ENCODE peak calls at places on chromosomes 12 and 14, in six cellular contexts. P is T-cell; Z is activated T-helper 1 cell treated with anti-CD3 and anti-CD28 coated beads, Interleukin-12 subunit alpha, Interleukin-12 subunit beta, Interleukin-2, Interleukin-4 antibody, amounts not matched to agents 30 ng/mL and 10 ng/mL and 1 ng/mL, durations not matched to agents 14 hours and 24 hours and 36 hours; A is activated effector memory CD4-positive, alpha-beta T cell treated with Interleukin-2 at 50 U/mL for 16 hours; O is astrocyte of the spinal cord; X is endothelial cell. Y is an unnamed sample.

GRCh38 chr12:108312885-108313203 is 26.3 kb downstream of the CMKLR1 start:
- DNase-seq in P (no peak), Z (no peak), A (no peak), O (no peak), X (no peak), Y (no peak)

GRCh38 chr12:121630791-121631190 is 4.5 kb downstream of the ORAI1 start:
- DNase-seq in P (no peak), Z (no peak), A (no peak), O (no peak), X (no peak), Y (no peak)

GRCh38 chr12:20264608-20265114 is 103.7 kb upstream of the PDE3A start:
- DNase-seq in P (no peak), Z (no peak), A (no peak), O (no peak), X (no peak), Y (peak; percentile 38)

GRCh38 chr14:83047436-83047835 is 1513.8 kb upstream of the SEL1L start:
- DNase-seq in P (no peak), Z (no peak), A (no peak), O (no peak), X (no peak), Y (no peak)

GRCh38 chr12:132638541-132639408 is 20.2 kb downstream of the P2RX2 start:
- DNase-seq in P (no peak), Z (no peak), A (no peak), O (peak; percentile 51), X (peak; percentile 40), Y (peak; percentile 71)

GRCh38 chr14:88289214-88289613 is 33.9 kb downstream of the KCNK10 start:
- DNase-seq in P (no peak), Z (no peak), A (no peak), O (no peak), X (no peak), Y (no peak)

GRCh38 chr12:51318846-51319570 is 5.0 kb downstream of the BIN2 start:
- DNase-seq in P (peak; percentile 60), Z (peak; percentile 49), A (peak; percentile 46), O (no peak), X (no peak), Y (no peak)

GRCh38 chr14:101733211-101733610 is 28.3 kb upstream of the PPP2R5C start:
- DNase-seq in P (no peak), Z (no peak), A (no peak), O (peak; percentile 42), X (no peak), Y (no peak)

GRCh38 chr12:115813256-115813655 is 464.2 kb downstream of the MED13L start:
- DNase-seq in P (no peak), Z (no peak), A (no peak), O (no peak), X (no peak), Y (no peak)

GRCh38 chr14:26872510-26872909 is 274.7 kb upstream of the NOVA1 start:
- DNase-seq in P (no peak), Z (no peak), A (no peak), O (peak; percentile 29), X (no peak), Y (no peak)

GRCh38 chr14:62710811-62711210 is 334.4 kb downstream of the KCNH5 start:
- DNase-seq in P (no peak), Z (no peak), A (no peak), O (no peak), X (no peak), Y (no peak)

GRCh38 chr12:7017870-7018349 is 366 bp downstream of the LPCAT3 start:
- DNase-seq in P (no peak), Z (no peak), A (no peak), O (no peak), X (no peak), Y (no peak)

GRCh38 chr14:29671034-29671433 is 256.6 kb downstream of the PRKD1 start:
- DNase-seq in P (no peak), Z (no peak), A (no peak), O (peak; percentile 61), X (no peak), Y (no peak)

GRCh38 chr12:11891350-11892064 is 179.2 kb upstream of the BCL2L14 start:
- DNase-seq in P (no peak), Z (no peak), A (no peak), O (no peak), X (no peak), Y (no peak)

GRCh38 chr12:125983094-125983783 is 918.0 kb downstream of the AACS start:
- DNase-seq in P (no peak), Z (no peak), A (no peak), O (peak; percentile 78), X (no peak), Y (peak; percentile 19)

GRCh38 chr14:62694075-62694474 is 351.2 kb downstream of the KCNH5 start:
- DNase-seq in P (no peak), Z (no peak), A (no peak), O (peak; percentile 96), X (no peak), Y (no peak)